ENCODE peak calls at places on chromosomes 4 and X, in seven cellular contexts. N is HCT116, U is H1, T is K562, K is GM12878, Z is SK-N-SH, V is HepG2. X is an unnamed sample.

GRCh38 chrX:149467920-149468319 is 37.2 kb downstream of the IDS start:
- DNase-seq in U (no peak), V (no peak), N (no peak), Z (no peak), K (no peak), T (no peak), X (no peak)

GRCh38 chr4:22987861-22988260 is 295.1 kb downstream of the GBA3 start:
- DNase-seq in N (no peak), K (no peak), Z (no peak), T (no peak), U (no peak), V (no peak), X (no peak)

GRCh38 chrX:108270739-108271396 is 167.4 kb downstream of the COL4A6 start:
- DNase-seq in V (no peak), Z (no peak), K (no peak), N (no peak), U (no peak), T (no peak), X (no peak)

GRCh38 chrX:48648299-48648698 is 35.3 kb upstream of the WAS start:
- DNase-seq in U (peak), T (no peak), K (no peak), V (peak), Z (peak), N (no peak), X (peak)

GRCh38 chrX:151754042-151754419 is 19.5 kb downstream of the CNGA2 start:
- DNase-seq in V (no peak), K (no peak), U (peak), Z (no peak), N (peak), T (no peak), X (no peak)

GRCh38 chrX:39814391-39814790 is 283.4 kb downstream of the BCOR start:
- DNase-seq in K (no peak), V (no peak), U (no peak), N (peak), T (peak), Z (no peak), X (peak)

GRCh38 chr4:172808196-172808595 is 360.4 kb upstream of the GALNT7 start:
- DNase-seq in N (no peak), T (no peak), V (no peak), Z (no peak), K (no peak), U (no peak), X (no peak)

GRCh38 chrX:65581661-65582339 is 47.2 kb upstream of the LAS1L start:
- DNase-seq in U (peak), Z (peak), T (peak), K (no peak), N (peak), V (peak), X (peak)

GRCh38 chr4:102638621-102639020 is 122.1 kb downstream of the MANBA start:
- DNase-seq in T (no peak), K (no peak), N (no peak), V (no peak), Z (no peak), U (no peak), X (no peak)

GRCh38 chrX:65695849-65696248 is 28.4 kb downstream of the MSN start:
- DNase-seq in T (peak), K (no peak), U (no peak), V (no peak), N (no peak), Z (no peak), X (no peak)

GRCh38 chr4:30258949-30259348 is 461.2 kb upstream of the PCDH7 start:
- DNase-seq in K (no peak), Z (no peak), N (no peak), T (no peak), V (no peak), U (no peak), X (no peak)

GRCh38 chr4:128565565-128566186 is 243.8 kb upstream of the JADE1 start:
- DNase-seq in K (no peak), N (peak), U (peak), T (no peak), Z (peak), V (peak), X (peak)

GRCh38 chr4:153497091-153497531 is 31.0 kb downstream of the TMEM131L start:
- DNase-seq in N (no peak), U (peak), K (no peak), T (no peak), Z (no peak), V (peak), X (no peak)

GRCh38 chr4:140071806-140072205 is 82.2 kb downstream of the MAML3 start:
- DNase-seq in U (no peak), N (no peak), K (peak), V (no peak), Z (no peak), T (no peak), X (no peak)

GRCh38 chr4:71156616-71157015 is 163.2 kb downstream of the DCK start:
- DNase-seq in N (no peak), V (no peak), Z (no peak), T (no peak), K (no peak), U (no peak), X (no peak)

GRCh38 chr4:22030321-22030720 is 81.7 kb upstream of the KCNIP4 start:
- DNase-seq in U (no peak), V (no peak), Z (no peak), N (no peak), T (no peak), K (no peak), X (no peak)

GRCh38 chrX:84501798-84502628 is at the start of gene HDX:
- DNase-seq in T (no peak), U (peak), K (peak), N (no peak), Z (peak), V (peak), X (peak)

GRCh38 chr4:94332983-94333590 is 9.5 kb downstream of the HPGDS start:
- DNase-seq in N (no peak), K (no peak), T (no peak), Z (no peak), V (peak), U (no peak), X (peak)

GRCh38 chr4:20544645-20545044 is 155.6 kb upstream of the PACRGL start:
- DNase-seq in V (peak), Z (peak), U (no peak), T (peak), K (no peak), N (peak), X (no peak)

GRCh38 chr4:78297075-78297815 is 240.1 kb downstream of the FRAS1 start:
- DNase-seq in V (no peak), Z (no peak), K (peak), U (no peak), T (no peak), N (no peak), X (no peak)

GRCh38 chrX:17291141-17291900 is 83.7 kb upstream of the NHS start:
- DNase-seq in U (no peak), Z (no peak), V (no peak), K (no peak), N (no peak), T (no peak), X (peak)

GRCh38 chr4:140617494-140618060 is 48.8 kb upstream of the UCP1 start:
- DNase-seq in T (no peak), N (no peak), Z (no peak), K (no peak), U (no peak), V (no peak), X (no peak)

GRCh38 chr4:114752404-114752803 is 153.8 kb downstream of the UGT8 start:
- DNase-seq in K (no peak), V (no peak), Z (no peak), N (no peak), T (no peak), U (no peak), X (no peak)

GRCh38 chr4:94758700-94759399 is 1.1 kb downstream of the BMPR1B start:
- DNase-seq in N (no peak), U (no peak), V (no peak), T (no peak), K (no peak), Z (peak), X (no peak)

GRCh38 chr4:126541820-126542219 is 1090.9 kb upstream of the INTU start:
- DNase-seq in V (no peak), U (no peak), N (no peak), K (no peak), T (no peak), Z (no peak), X (no peak)

GRCh38 chr4:142913034-142913433 is 66.9 kb upstream of the INPP4B start:
- DNase-seq in V (no peak), U (no peak), K (no peak), T (no peak), N (no peak), Z (no peak), X (no peak)

GRCh38 chr4:176002007-176002623 is 63.5 kb upstream of the WDR17 start:
- DNase-seq in T (no peak), K (no peak), V (no peak), N (peak), Z (peak), U (peak), X (peak)

GRCh38 chr4:33316033-33316432 is 2595.9 kb downstream of the PCDH7 start:
- DNase-seq in N (no peak), U (no peak), Z (no peak), T (no peak), V (no peak), K (no peak), X (no peak)

GRCh38 chr4:152007108-152007507 is 246.3 kb upstream of the GATB start:
- DNase-seq in K (no peak), Z (no peak), T (no peak), U (no peak), N (no peak), V (no peak), X (no peak)

GRCh38 chr4:125979868-125980412 is 665.2 kb downstream of the FAT4 start:
- DNase-seq in Z (no peak), T (no peak), N (no peak), U (no peak), K (no peak), V (no peak), X (no peak)

GRCh38 chrX:118884552-118885138 is 61.0 kb downstream of the ZCCHC12 start:
- DNase-seq in T (no peak), N (no peak), U (no peak), Z (no peak), K (no peak), V (peak), X (no peak)

GRCh38 chr4:93947318-93947717 is 118.8 kb downstream of the ATOH1 start:
- DNase-seq in V (no peak), N (no peak), T (no peak), Z (no peak), U (no peak), K (no peak), X (no peak)

GRCh38 chr4:35541146-35541887 is 703.0 kb downstream of the ARAP2 start:
- DNase-seq in U (no peak), K (no peak), N (no peak), Z (peak), V (no peak), T (no peak), X (no peak)

GRCh38 chr4:35538807-35539206 is 705.5 kb downstream of the ARAP2 start:
- DNase-seq in V (no peak), T (no peak), N (peak), U (no peak), Z (no peak), K (no peak), X (no peak)

GRCh38 chr4:35539404-35540055 is 704.8 kb downstream of the ARAP2 start:
- DNase-seq in N (no peak), Z (no peak), T (no peak), U (no peak), K (no peak), V (no peak), X (peak)

DNA sequence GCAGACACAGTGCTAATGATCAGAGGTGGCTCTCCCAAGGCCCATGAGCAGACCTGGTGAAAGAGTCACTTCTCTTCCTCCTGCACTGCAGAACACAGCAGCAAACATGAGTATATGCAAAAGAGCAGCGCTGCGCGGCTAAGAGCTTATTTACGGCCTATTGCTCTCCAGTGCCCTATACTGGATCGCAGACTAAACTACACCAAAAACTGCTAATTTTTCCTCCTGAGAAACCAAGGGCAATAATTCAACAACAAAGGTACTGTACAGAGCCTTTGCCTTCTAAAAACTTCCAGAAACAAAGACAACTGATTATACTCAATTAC is 702.5 kb downstream of the ARAP2 start:
- DNase-seq in U (peak), T (no peak), N (no peak), V (peak), Z (no peak), K (no peak), X (no peak)
- TF ChIP-seq JUND in U (no peak), T (no peak), N (no peak), V (no peak), Z (no peak), K (no peak), X (no peak)

DNA sequence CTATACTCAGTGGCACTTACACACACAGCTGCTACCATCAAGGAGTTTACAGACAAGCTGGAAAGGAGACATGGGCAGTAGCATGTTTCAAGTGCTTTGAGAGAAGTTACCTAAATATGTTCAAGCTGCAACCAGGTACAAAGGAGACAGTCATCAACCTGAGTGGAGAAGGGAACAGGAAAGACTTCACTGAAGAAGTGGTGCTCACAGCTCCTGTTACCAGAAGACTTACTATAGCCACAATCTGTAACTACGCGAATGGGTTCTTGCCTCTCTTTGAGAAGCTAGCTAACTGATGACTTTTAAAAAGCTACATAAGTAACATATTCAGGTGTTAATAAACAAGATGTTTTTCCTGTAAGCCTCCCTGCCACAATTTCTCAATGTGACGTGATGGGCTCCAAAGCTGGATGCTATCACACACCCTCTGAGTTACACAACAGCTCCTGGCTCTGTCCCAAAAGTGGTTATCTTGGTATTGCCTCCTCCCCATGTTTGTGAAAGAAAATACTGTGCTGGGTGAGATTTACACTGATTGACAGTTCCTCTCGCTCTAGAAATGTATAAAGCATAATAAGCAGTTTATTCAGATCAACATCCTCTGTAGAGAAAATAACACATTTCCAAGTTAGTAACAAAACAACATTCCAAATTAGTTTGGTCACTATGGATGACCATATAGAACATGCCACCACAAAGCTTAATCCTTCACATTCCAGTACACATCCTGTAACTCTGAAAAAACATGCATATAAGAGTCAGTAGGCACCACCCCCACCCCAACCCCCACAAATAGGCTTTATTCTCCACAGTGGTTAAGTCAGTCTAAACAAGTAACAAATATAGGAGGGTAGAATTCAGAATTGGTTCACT is 81.8 kb downstream of the FRYL start:
- DNase-seq in V (peak), U (no peak), T (no peak), K (no peak), Z (no peak), N (peak), X (no peak)
- TF ChIP-seq JUND in V (no peak), U (no peak), T (peak), K (no peak), Z (peak), N (no peak), X (no peak)

DNA sequence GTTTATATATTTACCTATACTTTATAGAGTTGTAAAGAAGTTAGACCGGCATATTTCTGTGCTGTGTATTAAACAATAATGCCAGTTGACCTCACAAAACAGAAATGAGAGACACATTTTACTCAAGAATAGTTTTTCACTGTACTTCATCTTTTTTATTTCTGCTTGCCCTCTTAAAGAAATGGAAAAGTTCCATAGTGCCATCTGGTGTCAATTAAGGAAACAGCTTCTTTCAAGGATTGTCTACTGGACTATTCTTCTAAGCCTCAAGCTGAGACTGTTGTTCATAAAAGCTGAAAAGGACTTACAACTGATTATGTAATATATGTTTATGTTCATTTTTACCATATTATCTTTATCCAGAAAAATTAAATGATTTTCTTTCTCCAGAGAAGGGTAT is 1523.8 kb downstream of the ARAP2 start:
- DNase-seq in V (peak), U (no peak), T (no peak), N (peak), Z (peak), K (no peak), X (peak)
- TF ChIP-seq JUND in V (no peak), U (no peak), T (no peak), N (no peak), Z (no peak), K (no peak), X (no peak)

GRCh38 chrX:148024425-148025148 is 43.5 kb downstream of the FMR1NB start:
- DNase-seq in T (no peak), N (no peak), Z (no peak), K (peak), U (no peak), V (no peak), X (no peak)
- TF ChIP-seq JUND in T (no peak), N (no peak), Z (no peak), K (no peak), U (no peak), V (no peak), X (no peak)

GRCh38 chrX:67568769-67569168 is 24.9 kb downstream of the AR start:
- DNase-seq in T (no peak), K (no peak), U (no peak), N (no peak), Z (no peak), V (no peak), X (no peak)
- TF ChIP-seq JUND in T (no peak), K (no peak), U (no peak), N (no peak), Z (no peak), V (no peak), X (no peak)

GRCh38 chr4:186105721-186106335 is 1.3 kb downstream of the FAM149A start:
- DNase-seq in U (no peak), V (no peak), K (no peak), Z (peak), T (no peak), N (no peak), X (no peak)
- TF ChIP-seq JUND in U (peak), V (no peak), K (no peak), Z (no peak), T (no peak), N (no peak), X (no peak)

GRCh38 chr4:56051710-56052075 is 102.9 kb downstream of the CEP135 start:
- DNase-seq in T (no peak), V (no peak), U (no peak), Z (no peak), K (no peak), N (no peak), X (no peak)

GRCh38 chr4:56050584-56050983 is 101.8 kb downstream of the CEP135 start:
- DNase-seq in T (no peak), V (no peak), K (no peak), U (no peak), Z (no peak), N (no peak), X (no peak)

GRCh38 chr4:56048621-56049427 is 100.1 kb downstream of the CEP135 start:
- DNase-seq in Z (peak), V (no peak), T (peak), U (peak), N (peak), K (peak), X (peak)

GRCh38 chr4:56051049-56051709 is 102.4 kb downstream of the CEP135 start:
- DNase-seq in U (no peak), N (no peak), K (no peak), V (no peak), Z (peak), T (no peak), X (peak)

GRCh38 chr4:56049428-56050212 is 100.9 kb downstream of the CEP135 start:
- DNase-seq in Z (peak), N (peak), T (peak), U (peak), V (no peak), K (no peak), X (peak)
- TF ChIP-seq JUND in Z (no peak), N (no peak), T (no peak), U (no peak), V (no peak), K (no peak), X (no peak)

GRCh38 chr4:88880501-88881226 is 176.3 kb downstream of the FAM13A start:
- DNase-seq in V (no peak), U (no peak), N (no peak), Z (no peak), K (no peak), T (no peak), X (peak)
- TF ChIP-seq JUND in V (no peak), U (no peak), N (no peak), Z (no peak), K (no peak), T (no peak), X (no peak)

DNA sequence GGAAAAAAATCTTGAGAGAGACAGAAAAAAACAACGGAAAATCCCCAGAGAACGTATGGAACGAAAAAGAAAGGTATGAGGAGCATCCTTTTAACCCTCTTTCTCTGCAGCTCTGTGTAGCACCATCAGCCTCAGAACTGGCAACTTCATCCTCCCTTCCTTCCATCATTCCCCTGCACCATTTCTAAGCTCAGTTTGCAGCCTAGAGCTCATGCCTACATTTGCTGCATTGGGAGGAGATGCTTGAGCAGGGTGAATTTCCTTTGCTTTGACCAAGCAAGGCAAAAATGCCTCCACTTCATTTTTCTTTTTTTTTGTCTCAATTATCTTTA is 67.9 kb downstream of the ANK2 start:
- DNase-seq in Z (no peak), K (no peak), U (no peak), V (no peak), N (no peak), T (no peak), X (no peak)
- TF ChIP-seq JUND in Z (no peak), K (no peak), U (no peak), V (no peak), N (no peak), T (no peak), X (no peak)